ENCODE peak calls at places on chromosomes 1 and 21, in six cellular contexts. One of them, this sample, is unnamed.
A peak's percentile ranks its signal among the peaks of the same experiment; 100 is the strongest.

GRCh38 chr1:60213253-60213652 is 139.7 kb upstream of the C1orf87 start:
- DNase-seq in K562: no peak
- DNase-seq in left lung: no peak
- DNase-seq in GOT3: no peak
- DNase-seq in stomach: no peak
- DNase-seq in activated T-helper 1 cell treated with Interleukin-2 at 50 U/mL for 16 hours: no peak
- DNase-seq in this sample: no peak

GRCh38 chr1:245310605-245311531 is 156.1 kb downstream of the KIF26B start:
- DNase-seq in activated T-helper 1 cell treated with Interleukin-2 at 50 U/mL for 16 hours: no peak
- DNase-seq in left lung: peak; percentile 67
- DNase-seq in GOT3: no peak
- DNase-seq in K562: no peak
- DNase-seq in stomach: no peak
- DNase-seq in this sample: no peak

GRCh38 chr1:24392982-24393645 is 20.5 kb downstream of the STPG1 start:
- DNase-seq in GOT3: no peak
- DNase-seq in K562: no peak
- DNase-seq in stomach: no peak
- DNase-seq in activated T-helper 1 cell treated with Interleukin-2 at 50 U/mL for 16 hours: no peak
- DNase-seq in left lung: no peak
- DNase-seq in this sample: no peak

GRCh38 chr21:44653656-44654575 is 543 bp downstream of the KRTAP12-4 start:
- DNase-seq in activated T-helper 1 cell treated with Interleukin-2 at 50 U/mL for 16 hours: peak; percentile 40
- DNase-seq in left lung: peak; percentile 54
- DNase-seq in stomach: no peak
- DNase-seq in GOT3: no peak
- DNase-seq in K562: no peak
- DNase-seq in this sample: no peak

GRCh38 chr1:7104053-7104738 is 318.9 kb downstream of the CAMTA1 start:
- DNase-seq in activated T-helper 1 cell treated with Interleukin-2 at 50 U/mL for 16 hours: no peak
- DNase-seq in GOT3: no peak
- DNase-seq in K562: no peak
- DNase-seq in stomach: no peak
- DNase-seq in left lung: no peak
- DNase-seq in this sample: no peak

GRCh38 chr1:147417024-147417423 is 124.3 kb upstream of the BCL9 start:
- DNase-seq in K562: no peak
- DNase-seq in left lung: no peak
- DNase-seq in activated T-helper 1 cell treated with Interleukin-2 at 50 U/mL for 16 hours: no peak
- DNase-seq in GOT3: no peak
- DNase-seq in stomach: no peak
- DNase-seq in this sample: no peak

GRCh38 chr1:192539450-192540132 is 36.0 kb upstream of the RGS1 start:
- DNase-seq in stomach: no peak
- DNase-seq in GOT3: no peak
- DNase-seq in K562: no peak
- DNase-seq in left lung: no peak
- DNase-seq in activated T-helper 1 cell treated with Interleukin-2 at 50 U/mL for 16 hours: no peak
- DNase-seq in this sample: no peak

GRCh38 chr1:31099283-31100063 is 34.0 kb upstream of the PUM1 start:
- DNase-seq in activated T-helper 1 cell treated with Interleukin-2 at 50 U/mL for 16 hours: no peak
- DNase-seq in stomach: peak; percentile 65
- DNase-seq in left lung: no peak
- DNase-seq in GOT3: no peak
- DNase-seq in K562: no peak
- DNase-seq in this sample: no peak

GRCh38 chr1:46333300-46334029 is 7.1 kb upstream of the NSUN4 start:
- DNase-seq in stomach: no peak
- DNase-seq in activated T-helper 1 cell treated with Interleukin-2 at 50 U/mL for 16 hours: no peak
- DNase-seq in K562: no peak
- DNase-seq in GOT3: no peak
- DNase-seq in left lung: no peak
- DNase-seq in this sample: no peak

GRCh38 chr1:156711011-156711817 is 5.8 kb upstream of the CRABP2 start:
- DNase-seq in stomach: no peak
- DNase-seq in GOT3: no peak
- DNase-seq in K562: peak; percentile 9
- DNase-seq in activated T-helper 1 cell treated with Interleukin-2 at 50 U/mL for 16 hours: no peak
- DNase-seq in left lung: no peak
- DNase-seq in this sample: no peak

GRCh38 chr1:22289251-22289995 is 146.5 kb upstream of the WNT4 start:
- DNase-seq in stomach: peak; percentile 2
- DNase-seq in K562: no peak
- DNase-seq in GOT3: no peak
- DNase-seq in left lung: no peak
- DNase-seq in activated T-helper 1 cell treated with Interleukin-2 at 50 U/mL for 16 hours: no peak
- DNase-seq in this sample: no peak

GRCh38 chr21:23452384-23453083 is 2154.7 kb downstream of the MRPL39 start:
- DNase-seq in left lung: no peak
- DNase-seq in GOT3: no peak
- DNase-seq in activated T-helper 1 cell treated with Interleukin-2 at 50 U/mL for 16 hours: no peak
- DNase-seq in stomach: no peak
- DNase-seq in K562: no peak
- DNase-seq in this sample: no peak

GRCh38 chr1:31672988-31673387 is 28.3 kb upstream of the PEF1 start:
- DNase-seq in K562: no peak
- DNase-seq in stomach: no peak
- DNase-seq in activated T-helper 1 cell treated with Interleukin-2 at 50 U/mL for 16 hours: no peak
- DNase-seq in left lung: peak; percentile 58
- DNase-seq in GOT3: no peak
- DNase-seq in this sample: no peak

GRCh38 chr21:45836694-45837670 is 144.6 kb upstream of the COL6A1 start:
- DNase-seq in stomach: no peak
- DNase-seq in activated T-helper 1 cell treated with Interleukin-2 at 50 U/mL for 16 hours: no peak
- DNase-seq in left lung: no peak
- DNase-seq in K562: no peak
- DNase-seq in GOT3: no peak
- DNase-seq in this sample: no peak

GRCh38 chr1:206001476-206001888 is 1.7 kb downstream of the RAB7B start:
- DNase-seq in GOT3: no peak
- DNase-seq in left lung: peak; percentile 71
- DNase-seq in K562: peak; percentile 76
- DNase-seq in stomach: no peak
- DNase-seq in activated T-helper 1 cell treated with Interleukin-2 at 50 U/mL for 16 hours: no peak
- DNase-seq in this sample: peak; percentile 41

GRCh38 chr1:185733818-185734709 is at the start of gene HMCN1:
- DNase-seq in activated T-helper 1 cell treated with Interleukin-2 at 50 U/mL for 16 hours: no peak
- DNase-seq in left lung: peak; percentile 85
- DNase-seq in GOT3: peak; percentile 83
- DNase-seq in K562: peak; percentile 35
- DNase-seq in stomach: peak; percentile 58
- DNase-seq in this sample: peak; percentile 36

GRCh38 chr21:37060296-37060695 is 12.6 kb downstream of the PIGP start:
- DNase-seq in K562: no peak
- DNase-seq in left lung: no peak
- DNase-seq in activated T-helper 1 cell treated with Interleukin-2 at 50 U/mL for 16 hours: no peak
- DNase-seq in GOT3: peak; percentile 49
- DNase-seq in stomach: peak; percentile 40
- DNase-seq in this sample: no peak

GRCh38 chr1:204384636-204385354 is 25.1 kb upstream of the PLEKHA6 start:
- DNase-seq in activated T-helper 1 cell treated with Interleukin-2 at 50 U/mL for 16 hours: no peak
- DNase-seq in left lung: peak; percentile 71
- DNase-seq in stomach: peak; percentile 66
- DNase-seq in GOT3: peak; percentile 16
- DNase-seq in K562: no peak
- DNase-seq in this sample: no peak

GRCh38 chr1:174407705-174408104 is 40.1 kb upstream of the GPR52 start:
- DNase-seq in stomach: no peak
- DNase-seq in left lung: no peak
- DNase-seq in GOT3: no peak
- DNase-seq in K562: no peak
- DNase-seq in activated T-helper 1 cell treated with Interleukin-2 at 50 U/mL for 16 hours: no peak
- DNase-seq in this sample: no peak

GRCh38 chr1:5485968-5486665 is 506.1 kb downstream of the NPHP4 start:
- DNase-seq in GOT3: no peak
- DNase-seq in stomach: no peak
- DNase-seq in K562: no peak
- DNase-seq in activated T-helper 1 cell treated with Interleukin-2 at 50 U/mL for 16 hours: no peak
- DNase-seq in left lung: no peak
- DNase-seq in this sample: no peak

GRCh38 chr1:13443506-13443905 is 33.3 kb downstream of the PRAMEF20 start:
- DNase-seq in left lung: no peak
- DNase-seq in stomach: no peak
- DNase-seq in activated T-helper 1 cell treated with Interleukin-2 at 50 U/mL for 16 hours: no peak
- DNase-seq in K562: no peak
- DNase-seq in GOT3: no peak
- DNase-seq in this sample: no peak

GRCh38 chr1:33331444-33332356 is 10.8 kb upstream of the A3GALT2 start:
- DNase-seq in GOT3: no peak
- DNase-seq in activated T-helper 1 cell treated with Interleukin-2 at 50 U/mL for 16 hours: no peak
- DNase-seq in stomach: no peak
- DNase-seq in K562: no peak
- DNase-seq in left lung: no peak
- DNase-seq in this sample: no peak

GRCh38 chr1:227124461-227124860 is 184.4 kb downstream of the COQ8A start:
- DNase-seq in activated T-helper 1 cell treated with Interleukin-2 at 50 U/mL for 16 hours: no peak
- DNase-seq in GOT3: no peak
- DNase-seq in left lung: no peak
- DNase-seq in K562: no peak
- DNase-seq in stomach: no peak
- DNase-seq in this sample: no peak

GRCh38 chr1:221102206-221102605 is 223.0 kb downstream of the HLX start:
- DNase-seq in stomach: no peak
- DNase-seq in activated T-helper 1 cell treated with Interleukin-2 at 50 U/mL for 16 hours: no peak
- DNase-seq in left lung: no peak
- DNase-seq in K562: no peak
- DNase-seq in GOT3: no peak
- DNase-seq in this sample: no peak

GRCh38 chr1:48102766-48103165 is 105.6 kb upstream of the TRABD2B start:
- DNase-seq in GOT3: no peak
- DNase-seq in left lung: no peak
- DNase-seq in stomach: no peak
- DNase-seq in K562: no peak
- DNase-seq in activated T-helper 1 cell treated with Interleukin-2 at 50 U/mL for 16 hours: no peak
- DNase-seq in this sample: no peak

GRCh38 chr1:41880261-41880660 is 38.5 kb downstream of the HIVEP3 start:
- DNase-seq in activated T-helper 1 cell treated with Interleukin-2 at 50 U/mL for 16 hours: no peak
- DNase-seq in GOT3: no peak
- DNase-seq in stomach: no peak
- DNase-seq in left lung: no peak
- DNase-seq in K562: no peak
- DNase-seq in this sample: no peak

GRCh38 chr1:36703526-36704208 is 221.0 kb upstream of the CSF3R start:
- DNase-seq in left lung: peak; percentile 89
- DNase-seq in GOT3: peak; percentile 10
- DNase-seq in activated T-helper 1 cell treated with Interleukin-2 at 50 U/mL for 16 hours: peak; percentile 9
- DNase-seq in K562: peak; percentile 93
- DNase-seq in stomach: peak; percentile 76
- DNase-seq in this sample: no peak